ENCODE peak calls at places on chromosome 21, in nine cellular contexts. T is HCT116, Q is A549, M is gastrocnemius medialis, L is body of pancreas, Z is right lobe of liver, F is HepG2, V is heart left ventricle, D is upper lobe of left lung. I is an unnamed sample.

GRCh38 chr21:23949493-23949892 is 1657.8 kb downstream of the MRPL39 start:
- ATAC-seq in L (no peak), M (no peak), D (peak), T (no peak), V (no peak), F (no peak), Z (no peak), Q (no peak), I (no peak)

GRCh38 chr21:45804809-45805313 is 161.3 kb downstream of the PCBP3 start:
- ATAC-seq in T (no peak), M (no peak), D (no peak), Z (no peak), L (no peak), Q (no peak), V (no peak), F (no peak), I (no peak)

GRCh38 chr21:36569511-36569910 is 89.6 kb upstream of the CLDN14 start:
- ATAC-seq in Q (no peak), L (no peak), V (no peak), Z (no peak), T (no peak), D (no peak), M (no peak), F (no peak), I (no peak)

GRCh38 chr21:45455321-45456013 is 50.5 kb downstream of the COL18A1 start:
- ATAC-seq in Q (peak), F (no peak), L (peak), V (peak), Z (peak), T (peak), M (no peak), D (peak), I (peak)

GRCh38 chr21:41722052-41723018 is 44.5 kb downstream of the RIPK4 start:
- ATAC-seq in M (no peak), T (no peak), D (no peak), Z (no peak), V (no peak), F (no peak), L (no peak), Q (no peak), I (no peak)

GRCh38 chr21:36188081-36188681 is 31.6 kb downstream of the DOP1B start:
- ATAC-seq in V (peak), M (peak), Q (peak), Z (peak), T (peak), F (peak), L (peak), D (peak), I (no peak)

GRCh38 chr21:33059319-33059894 is 10.5 kb upstream of the OLIG1 start:
- ATAC-seq in Z (peak), F (peak), L (no peak), M (peak), Q (no peak), D (peak), T (no peak), V (peak), I (peak)

GRCh38 chr21:41059871-41060270 is 108.1 kb upstream of the BACE2 start:
- ATAC-seq in F (no peak), D (no peak), Q (no peak), L (no peak), T (no peak), M (no peak), V (no peak), Z (no peak), I (no peak)

GRCh38 chr21:43789276-43790052 is at the start of gene RRP1:
- ATAC-seq in T (peak), Q (peak), Z (peak), V (peak), D (peak), L (peak), M (peak), F (peak), I (peak)
- TF ChIP-seq POLR2A in T (peak), Q (peak), Z (peak), V (no peak), D (no peak), L (peak), M (peak), F (peak), I (peak)

GRCh38 chr21:17514124-17514481 is 1.3 kb downstream of the CXADR start:
- ATAC-seq in Q (no peak), F (no peak), Z (no peak), L (no peak), V (no peak), M (no peak), D (no peak), T (no peak), I (no peak)
- TF ChIP-seq POLR2A in Q (no peak), F (no peak), Z (peak), L (no peak), V (no peak), M (no peak), D (no peak), T (no peak), I (no peak)

GRCh38 chr21:29056005-29056404 is 17.4 kb downstream of the CCT8 start:
- ATAC-seq in F (no peak), L (no peak), T (no peak), Z (peak), M (no peak), D (no peak), V (no peak), Q (no peak), I (no peak)
- TF ChIP-seq POLR2A in F (no peak), L (no peak), T (no peak), Z (no peak), M (no peak), D (no peak), V (no peak), Q (no peak), I (no peak)

GRCh38 chr21:37886120-37886519 is 30.1 kb downstream of the KCNJ6 start:
- ATAC-seq in Z (no peak), V (no peak), L (no peak), D (no peak), M (no peak), Q (no peak), T (no peak), F (no peak), I (no peak)
- TF ChIP-seq POLR2A in Z (no peak), V (no peak), L (no peak), D (no peak), M (no peak), Q (no peak), T (no peak), F (no peak), I (no peak)

DNA sequence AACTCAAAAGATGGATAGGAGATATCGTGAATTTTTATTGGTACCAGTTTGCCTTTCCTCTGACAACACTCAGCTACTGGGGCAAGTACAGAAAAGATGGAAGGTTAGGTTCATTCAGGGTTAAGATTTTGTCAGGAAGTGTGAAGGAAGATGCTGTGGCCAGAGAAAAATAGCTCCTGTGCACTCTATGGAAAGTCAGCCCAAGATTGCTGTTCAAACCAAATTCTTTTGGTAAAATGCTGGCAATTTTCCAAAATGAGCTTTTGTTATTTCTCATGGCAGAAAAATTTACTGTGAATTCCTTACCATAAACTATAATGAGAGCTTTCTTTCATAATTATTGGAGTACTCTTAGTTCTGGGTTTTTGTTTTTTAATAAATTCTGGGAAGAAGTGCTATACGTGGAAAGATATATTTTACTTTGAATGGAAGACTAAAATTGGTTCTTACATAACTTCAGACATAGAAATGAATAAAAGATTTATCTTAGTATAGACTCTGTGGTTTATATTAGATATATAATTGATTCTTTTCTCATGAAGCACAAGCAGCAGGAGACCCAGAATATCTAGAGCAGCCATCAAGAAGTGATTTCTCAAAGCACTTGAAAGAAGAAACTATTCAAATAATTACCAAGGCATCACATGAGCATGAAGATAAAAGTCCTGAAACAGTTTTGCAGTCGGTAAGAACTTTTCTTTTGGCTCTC is 112.2 kb downstream of the USP25 start:
- ATAC-seq in M (no peak), D (no peak), Q (no peak), L (no peak), V (no peak), T (no peak), Z (no peak), F (no peak), I (no peak)
- TF ChIP-seq POLR2A in M (no peak), D (no peak), Q (no peak), L (no peak), V (no peak), T (no peak), Z (no peak), F (no peak), I (no peak)

I was measured in gastroesophageal sphincter.